ENCODE peak calls at places on chromosome 13, in seven cellular contexts. C is Panc1, H is H1, Y is GM12878, B is SK-N-SH, V is K562, G is HepG2. U is an unnamed sample.

GRCh38 chr13:23679214-23679613 is 109.0 kb downstream of the TNFRSF19 start:
- DNase-seq in G (no peak), Y (no peak), C (no peak), B (no peak), H (no peak), V (no peak), U (no peak)

GRCh38 chr13:57633950-57634828 is 2.6 kb downstream of the PCDH17 start:
- DNase-seq in V (no peak), B (peak; percentile 48), G (no peak), Y (no peak), C (no peak), H (no peak), U (no peak)

GRCh38 chr13:47216176-47216822 is 319.4 kb upstream of the HTR2A start:
- DNase-seq in C (peak; percentile 8), B (no peak), G (no peak), Y (no peak), H (no peak), V (no peak), U (no peak)

GRCh38 chr13:62360609-62361008 is 945.0 kb upstream of the PCDH20 start:
- DNase-seq in C (no peak), B (peak; percentile 9), G (no peak), V (no peak), H (no peak), Y (no peak), U (no peak)

GRCh38 chr13:110683203-110683883 is 22.6 kb downstream of the CARS2 start:
- DNase-seq in G (peak; percentile 52), C (no peak), Y (no peak), H (no peak), V (no peak), B (no peak), U (peak; percentile 8)

GRCh38 chr13:46614582-46614981 is 61.6 kb downstream of the LRCH1 start:
- DNase-seq in C (no peak), B (no peak), G (no peak), V (no peak), Y (no peak), H (no peak), U (no peak)

GRCh38 chr13:39410089-39410901 is 192.7 kb downstream of the LHFPL6 start:
- DNase-seq in H (no peak), B (no peak), C (no peak), Y (no peak), V (no peak), G (no peak), U (no peak)

GRCh38 chr13:64078480-64078936 is 2662.9 kb upstream of the PCDH20 start:
- DNase-seq in V (no peak), Y (no peak), B (peak; percentile 10), G (peak; percentile 1), H (no peak), C (no peak), U (no peak)

GRCh38 chr13:112934075-112934474 is 34.9 kb upstream of the MCF2L start:
- DNase-seq in Y (no peak), V (no peak), G (no peak), B (peak; percentile 69), H (no peak), C (no peak), U (no peak)

GRCh38 chr13:41520016-41520698 is 62.8 kb downstream of the RGCC start:
- DNase-seq in C (no peak), B (no peak), V (no peak), H (no peak), G (no peak), Y (no peak), U (no peak)

GRCh38 chr13:43087960-43088580 is 64.7 kb downstream of the DNAJC15 start:
- DNase-seq in V (no peak), Y (no peak), B (no peak), G (no peak), H (no peak), C (no peak), U (no peak)

GRCh38 chr13:20492641-20493040 is 33.0 kb downstream of the CRYL1 start:
- DNase-seq in Y (no peak), B (no peak), C (no peak), G (peak; percentile 46), V (peak; percentile 35), H (no peak), U (peak; percentile 27)

GRCh38 chr13:73757471-73758233 is 376.6 kb downstream of the KLF12 start:
- DNase-seq in G (no peak), B (no peak), V (no peak), H (no peak), C (no peak), Y (no peak), U (no peak)

GRCh38 chr13:94079876-94080275 is 399.6 kb downstream of the DCT start:
- DNase-seq in Y (no peak), G (no peak), B (no peak), V (no peak), C (no peak), H (no peak), U (no peak)

GRCh38 chr13:32098275-32098674 is 66.7 kb downstream of the FRY start:
- DNase-seq in G (peak; percentile 46), Y (no peak), V (no peak), C (no peak), B (no peak), H (no peak), U (no peak)

GRCh38 chr13:51303063-51303552 is 36.4 kb upstream of the SERPINE3 start:
- DNase-seq in V (no peak), H (peak; percentile 75), B (no peak), C (no peak), G (no peak), Y (no peak), U (no peak)

GRCh38 chr13:37929308-37929707 is 59.7 kb upstream of the TRPC4 start:
- DNase-seq in Y (no peak), B (no peak), G (no peak), V (no peak), C (no peak), H (no peak), U (no peak)

GRCh38 chr13:108225440-108225839 is 7.2 kb downstream of the ABHD13 start:
- DNase-seq in H (no peak), C (no peak), Y (no peak), B (no peak), G (no peak), V (no peak), U (no peak)

GRCh38 chr13:95553614-95554385 is 1.3 kb downstream of the CLDN10 start:
- DNase-seq in B (no peak), H (no peak), C (no peak), Y (no peak), V (no peak), G (no peak), U (no peak)

GRCh38 chr13:44433863-44434262 is 60.2 kb downstream of the SERP2 start:
- DNase-seq in Y (no peak), B (no peak), G (no peak), V (no peak), C (no peak), H (no peak), U (no peak)

GRCh38 chr13:30009411-30009810 is 159.0 kb upstream of the UBL3 start:
- DNase-seq in C (no peak), Y (no peak), H (no peak), G (no peak), B (no peak), V (no peak), U (no peak)

GRCh38 chr13:29924951-29925350 is 74.5 kb upstream of the UBL3 start:
- DNase-seq in Y (no peak), H (no peak), C (no peak), B (no peak), V (no peak), G (no peak), U (no peak)

GRCh38 chr13:29664591-29664990 is 69.1 kb upstream of the SLC7A1 start:
- DNase-seq in H (no peak), B (no peak), G (no peak), Y (no peak), C (no peak), V (no peak), U (no peak)

GRCh38 chr13:113915786-113916329 is 52.0 kb upstream of the GAS6 start:
- DNase-seq in G (no peak), B (no peak), C (no peak), V (no peak), Y (no peak), H (no peak), U (no peak)

DNA sequence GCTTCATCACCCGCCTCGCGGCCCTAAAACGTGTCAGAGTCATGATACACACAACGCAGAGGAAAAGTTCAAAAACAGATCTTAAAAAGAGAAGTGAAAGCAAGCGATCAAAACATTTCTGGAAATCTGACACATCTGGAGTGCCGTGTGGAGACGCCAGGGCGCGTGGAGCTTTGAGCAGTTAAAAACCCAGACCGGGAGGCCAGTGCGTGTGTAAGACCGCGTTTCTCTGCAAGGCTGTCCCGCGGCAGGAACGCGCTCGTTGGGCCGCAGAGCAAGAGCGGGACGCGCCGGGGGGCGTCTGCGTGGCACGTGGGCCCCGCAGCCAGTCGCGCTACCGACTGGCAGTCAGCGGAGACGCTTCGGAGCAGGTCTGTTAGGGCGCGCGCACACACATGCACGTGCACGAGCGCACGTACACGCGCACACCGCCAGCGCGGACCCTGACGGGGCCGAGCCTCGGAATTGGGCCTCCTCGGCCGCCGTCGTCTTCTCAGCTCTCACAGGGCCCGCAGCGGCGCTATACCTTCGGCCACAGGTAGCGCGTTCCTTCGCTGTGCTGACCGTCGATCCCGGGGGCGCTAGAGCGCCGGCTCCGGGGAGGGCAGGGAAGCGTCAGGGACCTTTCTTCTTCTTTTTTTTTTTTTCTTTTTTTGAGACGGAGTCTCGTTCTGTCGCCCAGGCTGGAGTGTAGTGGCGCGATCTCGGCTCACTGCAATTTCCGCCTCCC is 35.8 kb downstream of the RNF6 start:
- DNase-seq in C (peak; percentile 43), B (peak; percentile 90), G (peak; percentile 83), V (peak; percentile 75), H (peak; percentile 91), Y (peak; percentile 66), U (peak; percentile 65)
- TF ChIP-seq POLR2AphosphoS5 in C (peak; percentile 70), B (peak; percentile 30), G (peak; percentile 35), V (no peak), H (no peak), Y (no peak), U (no peak)

GRCh38 chr13:69720278-69720983 is 387.2 kb upstream of the ATXN8OS start:
- DNase-seq in G (peak; percentile 23), V (no peak), C (no peak), H (no peak), Y (no peak), B (no peak), U (no peak)
- TF ChIP-seq SIN3A in G (no peak), V (no peak), C (no peak), H (no peak), Y (no peak), B (no peak), U (no peak)

DNA sequence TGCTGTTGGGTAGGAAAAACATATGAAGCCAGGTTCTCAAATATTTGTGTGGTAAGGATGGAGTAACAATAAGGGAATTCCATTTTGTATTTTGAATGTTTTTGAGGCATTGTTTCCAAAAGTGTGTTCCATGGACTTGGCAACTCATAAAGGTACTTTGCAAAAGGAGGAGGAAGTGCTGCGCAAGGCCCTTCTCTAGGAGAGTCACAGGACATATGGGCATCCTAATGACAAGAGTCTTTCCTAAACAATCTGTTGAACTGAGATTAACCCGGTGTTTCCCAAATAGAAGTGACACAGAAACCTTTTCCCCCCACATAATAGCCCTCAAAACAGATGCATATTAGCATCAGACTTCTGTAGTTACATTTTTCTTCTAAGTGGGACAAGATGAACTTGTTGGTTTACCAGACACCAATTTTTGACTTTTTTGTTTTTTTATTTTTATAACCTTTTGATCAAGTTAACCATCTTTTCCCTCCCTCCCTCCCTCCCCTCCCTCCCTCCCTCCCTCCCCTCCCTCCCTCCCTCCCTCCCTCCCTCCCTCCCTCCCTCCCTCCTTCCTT is 209.3 kb downstream of the PCCA start:
- DNase-seq in H (no peak), Y (no peak), G (no peak), V (no peak), B (no peak), C (no peak), U (no peak)
- TF ChIP-seq POLR2AphosphoS5 in H (no peak), Y (no peak), G (no peak), V (no peak), B (no peak), C (no peak), U (no peak)

GRCh38 chr13:92677571-92677970 is 549.0 kb upstream of the GPC6 start:
- DNase-seq in V (no peak), C (no peak), Y (no peak), G (no peak), B (no peak), H (no peak), U (no peak)
- TF ChIP-seq SIN3A in V (no peak), C (no peak), Y (no peak), G (no peak), B (no peak), H (no peak), U (no peak)

U was measured in HCT116.